ENCODE peak calls at places on chromosome 16, in ten cellular contexts. I is cardiac muscle cell, F is hepatocyte, G is ovary, Z is IMR-90, O is suprapubic skin, P is testis, V is lower lobe of right lung, L is PC-9, A is uterus. W is an unnamed sample.

GRCh38 chr16:19704321-19705130 is 13.5 kb downstream of the KNOP1 start:
- DNase-seq in I (no peak), F (peak; percentile 43), G (peak; percentile 62), Z (peak; percentile 77), O (no peak), P (peak; percentile 67), V (no peak), L (peak; percentile 38), A (no peak), W (no peak)

GRCh38 chr16:80260906-80261311 is 279.9 kb upstream of the DYNLRB2 start:
- DNase-seq in I (no peak), F (peak; percentile 12), G (no peak), Z (peak; percentile 13), O (no peak), P (no peak), V (no peak), L (no peak), A (no peak), W (no peak)

GRCh38 chr16:89473791-89474414 is 16.5 kb downstream of the ANKRD11 start:
- DNase-seq in I (no peak), F (no peak), G (no peak), Z (peak; percentile 56), O (no peak), P (no peak), V (no peak), L (peak; percentile 52), A (no peak), W (no peak)

GRCh38 chr16:31354394-31355291 is at the start of gene ITGAX:
- DNase-seq in I (no peak), F (peak; percentile 62), G (no peak), Z (peak; percentile 20), O (no peak), P (peak; percentile 62), V (peak; percentile 91), L (peak; percentile 52), A (no peak), W (peak; percentile 23)

GRCh38 chr16:80176114-80176513 is 364.7 kb upstream of the DYNLRB2 start:
- DNase-seq in I (no peak), F (no peak), G (no peak), Z (no peak), O (no peak), P (no peak), V (no peak), L (no peak), A (no peak), W (no peak)

GRCh38 chr16:88722784-88723506 is 16.6 kb downstream of the CTU2 start:
- DNase-seq in I (no peak), F (no peak), G (no peak), Z (no peak), O (no peak), P (no peak), V (no peak), L (no peak), A (no peak), W (no peak)

GRCh38 chr16:8935989-8936388 is 27.7 kb downstream of the USP7 start:
- DNase-seq in I (no peak), F (no peak), G (no peak), Z (no peak), O (no peak), P (no peak), V (no peak), L (no peak), A (no peak), W (no peak)

GRCh38 chr16:86503830-86504229 is 6.5 kb upstream of the FOXF1 start:
- DNase-seq in I (no peak), F (no peak), G (no peak), Z (no peak), O (no peak), P (no peak), V (no peak), L (no peak), A (no peak), W (no peak)

GRCh38 chr16:81786321-81786720 is 7.2 kb downstream of the PLCG2 start:
- DNase-seq in I (no peak), F (no peak), G (no peak), Z (peak; percentile 6), O (no peak), P (no peak), V (no peak), L (peak; percentile 10), A (no peak), W (no peak)

GRCh38 chr16:81786868-81787267 is 7.8 kb downstream of the PLCG2 start:
- DNase-seq in I (no peak), F (no peak), G (no peak), Z (no peak), O (no peak), P (no peak), V (no peak), L (no peak), A (no peak), W (no peak)

GRCh38 chr16:81785138-81785924 is 6.2 kb downstream of the PLCG2 start:
- DNase-seq in I (no peak), F (no peak), G (no peak), Z (no peak), O (no peak), P (no peak), V (no peak), L (no peak), A (no peak), W (no peak)

GRCh38 chr16:81790277-81790676 is 11.2 kb downstream of the PLCG2 start:
- DNase-seq in I (no peak), F (no peak), G (no peak), Z (no peak), O (no peak), P (no peak), V (no peak), L (no peak), A (no peak), W (no peak)

DNA sequence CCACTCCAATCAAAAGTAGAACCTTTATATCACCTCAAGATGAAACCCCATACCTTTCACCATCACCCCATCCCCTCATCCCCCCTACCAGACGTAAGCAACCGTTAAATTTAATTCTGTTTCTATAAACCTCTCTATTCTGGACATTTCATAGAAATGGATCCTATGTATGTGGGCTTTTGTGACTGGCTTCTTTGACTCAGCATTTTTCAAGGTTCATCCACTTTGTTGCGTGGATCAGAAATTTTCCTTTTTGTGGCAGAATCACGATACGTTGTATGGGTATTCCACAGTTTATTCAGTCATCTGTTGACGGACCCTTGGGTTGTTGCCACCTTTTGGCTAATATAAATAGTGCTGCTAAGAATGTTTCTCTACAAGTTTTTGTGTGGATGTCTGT is 8.6 kb downstream of the PLCG2 start:
- DNase-seq in I (no peak), F (no peak), G (no peak), Z (no peak), O (no peak), P (no peak), V (no peak), L (no peak), A (no peak), W (no peak)
- H3K27me3 ChIP-seq in I (no peaks in the 10 kb centered on the region), F (no peaks in the 10 kb centered on the region), G (no peaks in the 10 kb centered on the region), Z (peaks cover 31% of the 10 kb centered on the region), O (no peaks in the 10 kb centered on the region), P (no peaks in the 10 kb centered on the region), V (no peaks in the 10 kb centered on the region), L (no peaks in the 10 kb centered on the region), A (no peaks in the 10 kb centered on the region), W (no peaks in the 10 kb centered on the region)

GRCh38 chr16:77782694-77783093 is 5.7 kb upstream of the VAT1L start:
- DNase-seq in I (no peak), F (no peak), G (no peak), Z (peak; percentile 46), O (no peak), P (no peak), V (no peak), L (no peak), A (no peak), W (no peak)
- TF ChIP-seq CTCF in I (peak; percentile 20), F (peak; percentile 46), G (no peak), Z (peak; percentile 60), O (no peak), P (no peak), V (peak; percentile 42), L (no peak), A (no peak), W (peak; percentile 43)

GRCh38 chr16:21300309-21301167 is 22.4 kb upstream of the CRYM start:
- DNase-seq in I (peak; percentile 94), F (peak; percentile 98), G (peak; percentile 97), Z (peak; percentile 100), O (peak; percentile 97), P (peak; percentile 98), V (peak; percentile 86), L (peak; percentile 98), A (peak; percentile 95), W (peak; percentile 98)

GRCh38 chr16:21301895-21302291 is 23.8 kb upstream of the CRYM start:
- DNase-seq in I (no peak), F (no peak), G (no peak), Z (peak; percentile 8), O (no peak), P (no peak), V (no peak), L (no peak), A (no peak), W (no peak)

GRCh38 chr16:21301168-21301894 is 23.2 kb upstream of the CRYM start:
- DNase-seq in I (peak; percentile 60), F (peak; percentile 85), G (peak; percentile 53), Z (peak; percentile 61), O (peak; percentile 91), P (peak; percentile 82), V (peak; percentile 82), L (peak; percentile 88), A (peak; percentile 70), W (peak; percentile 82)

GRCh38 chr16:21302898-21303528 is 24.9 kb upstream of the CRYM start:
- DNase-seq in I (no peak), F (peak; percentile 60), G (no peak), Z (peak; percentile 93), O (no peak), P (no peak), V (no peak), L (no peak), A (no peak), W (no peak)

DNA sequence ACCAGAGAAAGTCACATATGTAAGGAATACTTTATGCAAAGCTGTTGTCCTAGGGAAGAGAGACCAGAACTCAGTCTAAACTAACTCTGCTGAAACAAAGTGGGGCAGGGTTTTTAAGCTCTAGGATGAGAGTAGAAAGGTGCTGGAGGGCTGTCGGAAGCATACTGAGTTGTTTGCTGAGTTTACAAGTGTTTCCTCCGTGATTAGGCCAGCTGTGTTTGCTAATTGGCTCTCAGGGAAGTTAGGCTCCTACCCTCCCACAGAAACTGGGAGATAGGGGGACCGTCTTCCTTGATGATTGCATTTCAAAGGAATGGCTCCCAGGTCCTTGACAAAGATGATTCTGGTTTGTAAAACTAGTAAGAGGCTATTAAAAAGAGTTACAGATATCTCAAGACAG is 24.4 kb upstream of the CRYM start:
- DNase-seq in I (no peak), F (peak; percentile 25), G (no peak), Z (peak; percentile 3), O (no peak), P (no peak), V (no peak), L (no peak), A (no peak), W (no peak)
- H3K27ac ChIP-seq in I (no peak overlapping the region), F (peak overlapping the region; percentile 68), G (no peak overlapping the region), Z (peak overlapping the region; percentile 35), O (peak overlapping the region; percentile 97), P (no peak overlapping the region), V (no peak overlapping the region), L (peak overlapping the region; percentile 85), A (peak overlapping the region; percentile 30), W (no peak overlapping the region)

GRCh38 chr16:50826797-50827316 is 85.0 kb downstream of the CYLD start:
- DNase-seq in I (no peak), F (no peak), G (no peak), Z (no peak), O (no peak), P (no peak), V (no peak), L (no peak), A (no peak), W (no peak)

GRCh38 chr16:50831751-50832150 is 89.9 kb downstream of the CYLD start:
- DNase-seq in I (no peak), F (no peak), G (no peak), Z (no peak), O (no peak), P (no peak), V (no peak), L (no peak), A (no peak), W (no peak)

GRCh38 chr16:50828164-50828702 is 86.3 kb downstream of the CYLD start:
- DNase-seq in I (no peak), F (no peak), G (no peak), Z (no peak), O (no peak), P (no peak), V (no peak), L (no peak), A (no peak), W (no peak)

GRCh38 chr16:50833929-50834328 is 92.0 kb downstream of the CYLD start:
- DNase-seq in I (no peak), F (no peak), G (no peak), Z (no peak), O (no peak), P (no peak), V (no peak), L (no peak), A (no peak), W (no peak)

GRCh38 chr16:50830698-50831097 is 88.8 kb downstream of the CYLD start:
- DNase-seq in I (no peak), F (no peak), G (no peak), Z (no peak), O (no peak), P (no peak), V (no peak), L (no peak), A (no peak), W (no peak)
- H3K27me3 ChIP-seq in I (no peaks in the 10 kb centered on the region), F (no peaks in the 10 kb centered on the region), G (no peaks in the 10 kb centered on the region), Z (peaks cover 6% of the 10 kb centered on the region), O (no peaks in the 10 kb centered on the region), P (no peaks in the 10 kb centered on the region), V (no peaks in the 10 kb centered on the region), L (peaks cover 74% of the 10 kb centered on the region), A (no peaks in the 10 kb centered on the region), W (no peaks in the 10 kb centered on the region)

W was measured in body of pancreas.